ENCODE peak calls at places on chromosome 1, in seven cellular contexts. R is astrocyte of the spinal cord; G is fibroblast of mammary gland; E is brain microvascular endothelial cell; S is GM04504; V is left lung; Q is activated CD8-positive, alpha-beta memory T cell treated with anti-CD3 and anti-CD28 coated beads for 48 hours. A is an unnamed sample.

GRCh38 chr1:235708390-235708962 is 58.9 kb upstream of the GNG4 start:
- DNase-seq in R (peak), G (peak), E (peak), S (peak), V (no peak), Q (no peak), A (no peak)

GRCh38 chr1:166693158-166693557 is 146.1 kb upstream of the POGK start:
- DNase-seq in R (no peak), G (no peak), E (no peak), S (no peak), V (no peak), Q (no peak), A (no peak)

GRCh38 chr1:117128323-117129079 is 7.0 kb upstream of the TRIM45 start:
- DNase-seq in R (peak), G (peak), E (no peak), S (no peak), V (no peak), Q (no peak), A (peak)

GRCh38 chr1:230573647-230574046 is 68.6 kb upstream of the COG2 start:
- DNase-seq in R (no peak), G (no peak), E (no peak), S (no peak), V (no peak), Q (no peak), A (no peak)

GRCh38 chr1:155514582-155515187 is 47.9 kb downstream of the ASH1L start:
- DNase-seq in R (no peak), G (no peak), E (no peak), S (no peak), V (no peak), Q (no peak), A (no peak)

GRCh38 chr1:108570128-108570527 is 10.2 kb downstream of the EEIG2 start:
- DNase-seq in R (no peak), G (no peak), E (no peak), S (no peak), V (no peak), Q (no peak), A (peak)

GRCh38 chr1:201899683-201900429 is 11.2 kb downstream of the SHISA4 start:
- DNase-seq in R (no peak), G (no peak), E (no peak), S (no peak), V (no peak), Q (no peak), A (no peak)

GRCh38 chr1:29647581-29647980 is 411.3 kb downstream of the PTPRU start:
- DNase-seq in R (no peak), G (peak), E (no peak), S (no peak), V (no peak), Q (no peak), A (no peak)

GRCh38 chr1:156673387-156674121 is 3.7 kb downstream of the NES start:
- DNase-seq in R (no peak), G (peak), E (no peak), S (no peak), V (no peak), Q (no peak), A (no peak)

GRCh38 chr1:248404024-248404423 is 1.2 kb downstream of the OR2T1 start:
- DNase-seq in R (no peak), G (no peak), E (no peak), S (no peak), V (no peak), Q (no peak), A (no peak)

GRCh38 chr1:38283736-38284470 is 237.3 kb upstream of the POU3F1 start:
- DNase-seq in R (no peak), G (no peak), E (no peak), S (no peak), V (no peak), Q (no peak), A (no peak)

GRCh38 chr1:6162773-6163172 is 17.3 kb downstream of the CHD5 start:
- DNase-seq in R (no peak), G (no peak), E (no peak), S (no peak), V (no peak), Q (no peak), A (peak)

GRCh38 chr1:38013027-38013588 is 574 bp downstream of the UTP11 start:
- DNase-seq in R (peak), G (peak), E (peak), S (no peak), V (peak), Q (no peak), A (no peak)

GRCh38 chr1:161864577-161864976 is 98.5 kb downstream of the ATF6 start:
- DNase-seq in R (peak), G (peak), E (peak), S (no peak), V (no peak), Q (no peak), A (no peak)

GRCh38 chr1:119075614-119076013 is 64.8 kb downstream of the WARS2 start:
- DNase-seq in R (peak), G (peak), E (peak), S (peak), V (no peak), Q (no peak), A (no peak)

GRCh38 chr1:8870605-8871538 is 7.6 kb downstream of the ENO1 start:
- DNase-seq in R (no peak), G (no peak), E (no peak), S (no peak), V (no peak), Q (no peak), A (no peak)

GRCh38 chr1:151733126-151733525 is 11.8 kb downstream of the RIIAD1 start:
- DNase-seq in R (no peak), G (no peak), E (no peak), S (no peak), V (no peak), Q (no peak), A (no peak)

GRCh38 chr1:233112184-233113008 is 162.0 kb downstream of the NTPCR start:
- DNase-seq in R (peak), G (no peak), E (no peak), S (no peak), V (peak), Q (no peak), A (no peak)

GRCh38 chr1:100164226-100164625 is 13.8 kb downstream of the LRRC39 start:
- DNase-seq in R (peak), G (peak), E (peak), S (no peak), V (no peak), Q (no peak), A (no peak)

GRCh38 chr1:230359992-230360391 is 66.1 kb downstream of the PGBD5 start:
- DNase-seq in R (peak), G (peak), E (no peak), S (peak), V (no peak), Q (no peak), A (no peak)

GRCh38 chr1:59692591-59692990 is 122.2 kb upstream of the HOOK1 start:
- DNase-seq in R (peak), G (peak), E (peak), S (peak), V (no peak), Q (no peak), A (peak)

GRCh38 chr1:89022167-89022959 is at the start of gene GBP3:
- DNase-seq in R (peak), G (peak), E (peak), S (no peak), V (no peak), Q (no peak), A (no peak)

GRCh38 chr1:32871364-32872188 is 864 bp upstream of the FNDC5 start:
- DNase-seq in R (peak), G (peak), E (no peak), S (no peak), V (no peak), Q (no peak), A (no peak)

GRCh38 chr1:210607361-210607760 is 278.7 kb downstream of the HHAT start:
- DNase-seq in R (no peak), G (no peak), E (no peak), S (no peak), V (no peak), Q (no peak), A (no peak)

A was measured in SK-N-SH.